ENCODE peak calls at places on chromosome 10, in five cellular contexts. One of them, this sample, is unnamed.

GRCh38 chr10:34046651-34047050 is 712.2 kb upstream of the NRP1 start:
- DNase-seq in RWPE2: no peak
- DNase-seq in cardiac fibroblast: no peak
- DNase-seq in PC-3: no peak
- DNase-seq in fibroblast of pulmonary artery: no peak
- DNase-seq in this sample: no peak

GRCh38 chr10:91683976-91684375 is 51.1 kb upstream of the PPP1R3C start:
- DNase-seq in PC-3: peak
- DNase-seq in RWPE2: no peak
- DNase-seq in fibroblast of pulmonary artery: peak
- DNase-seq in cardiac fibroblast: peak
- DNase-seq in this sample: no peak

GRCh38 chr10:105974803-105975456 is 1189.6 kb downstream of the SORCS1 start:
- DNase-seq in RWPE2: no peak
- DNase-seq in fibroblast of pulmonary artery: peak
- DNase-seq in cardiac fibroblast: peak
- DNase-seq in PC-3: peak
- DNase-seq in this sample: no peak

GRCh38 chr10:43861966-43862751 is 213.5 kb upstream of the ZNF32 start:
- DNase-seq in cardiac fibroblast: peak
- DNase-seq in fibroblast of pulmonary artery: peak
- DNase-seq in PC-3: peak
- DNase-seq in RWPE2: no peak
- DNase-seq in this sample: no peak

GRCh38 chr10:70475661-70476060 is 2.9 kb upstream of the PALD1 start:
- DNase-seq in cardiac fibroblast: no peak
- DNase-seq in RWPE2: no peak
- DNase-seq in PC-3: peak
- DNase-seq in fibroblast of pulmonary artery: no peak
- DNase-seq in this sample: no peak

GRCh38 chr10:18607979-18608378 is 43.4 kb downstream of the NSUN6 start:
- DNase-seq in cardiac fibroblast: no peak
- DNase-seq in fibroblast of pulmonary artery: no peak
- DNase-seq in PC-3: peak
- DNase-seq in RWPE2: no peak
- DNase-seq in this sample: no peak

GRCh38 chr10:125624800-125625199 is 58.2 kb downstream of the TEX36 start:
- DNase-seq in RWPE2: no peak
- DNase-seq in cardiac fibroblast: no peak
- DNase-seq in fibroblast of pulmonary artery: no peak
- DNase-seq in PC-3: no peak
- DNase-seq in this sample: no peak

GRCh38 chr10:71970331-71970730 is 6.1 kb downstream of the CHST3 start:
- DNase-seq in fibroblast of pulmonary artery: no peak
- DNase-seq in RWPE2: peak
- DNase-seq in cardiac fibroblast: no peak
- DNase-seq in PC-3: peak
- DNase-seq in this sample: no peak

GRCh38 chr10:98664329-98665042 is 217.8 kb upstream of the HPS1 start:
- DNase-seq in cardiac fibroblast: peak
- DNase-seq in fibroblast of pulmonary artery: peak
- DNase-seq in PC-3: peak
- DNase-seq in RWPE2: no peak
- DNase-seq in this sample: no peak

GRCh38 chr10:133093291-133093690 is 5.6 kb downstream of the ADGRA1 start:
- DNase-seq in RWPE2: no peak
- DNase-seq in cardiac fibroblast: no peak
- DNase-seq in fibroblast of pulmonary artery: no peak
- DNase-seq in PC-3: no peak
- DNase-seq in this sample: no peak

GRCh38 chr10:48447356-48448215 is 141.1 kb downstream of the MAPK8 start:
- DNase-seq in fibroblast of pulmonary artery: no peak
- DNase-seq in RWPE2: no peak
- DNase-seq in cardiac fibroblast: no peak
- DNase-seq in PC-3: no peak
- DNase-seq in this sample: peak

GRCh38 chr10:90032519-90032918 is 331.1 kb downstream of the KIF20B start:
- DNase-seq in fibroblast of pulmonary artery: no peak
- DNase-seq in RWPE2: no peak
- DNase-seq in cardiac fibroblast: peak
- DNase-seq in PC-3: peak
- DNase-seq in this sample: no peak
- TF ChIP-seq CTCF in fibroblast of pulmonary artery: no peak
- TF ChIP-seq CTCF in RWPE2: no peak
- TF ChIP-seq CTCF in cardiac fibroblast: no peak
- TF ChIP-seq CTCF in PC-3: no peak
- TF ChIP-seq CTCF in this sample: no peak

GRCh38 chr10:32190890-32191491 is 134.8 kb upstream of the KIF5B start:
- DNase-seq in RWPE2: no peak
- DNase-seq in fibroblast of pulmonary artery: peak
- DNase-seq in cardiac fibroblast: peak
- DNase-seq in PC-3: peak
- DNase-seq in this sample: no peak
- TF ChIP-seq CTCF in RWPE2: peak
- TF ChIP-seq CTCF in fibroblast of pulmonary artery: peak
- TF ChIP-seq CTCF in cardiac fibroblast: peak
- TF ChIP-seq CTCF in PC-3: peak
- TF ChIP-seq CTCF in this sample: peak

GRCh38 chr10:84895541-84895940 is 567.2 kb downstream of the CCSER2 start:
- DNase-seq in cardiac fibroblast: no peak
- DNase-seq in RWPE2: no peak
- DNase-seq in PC-3: no peak
- DNase-seq in fibroblast of pulmonary artery: no peak
- DNase-seq in this sample: no peak

DNA sequence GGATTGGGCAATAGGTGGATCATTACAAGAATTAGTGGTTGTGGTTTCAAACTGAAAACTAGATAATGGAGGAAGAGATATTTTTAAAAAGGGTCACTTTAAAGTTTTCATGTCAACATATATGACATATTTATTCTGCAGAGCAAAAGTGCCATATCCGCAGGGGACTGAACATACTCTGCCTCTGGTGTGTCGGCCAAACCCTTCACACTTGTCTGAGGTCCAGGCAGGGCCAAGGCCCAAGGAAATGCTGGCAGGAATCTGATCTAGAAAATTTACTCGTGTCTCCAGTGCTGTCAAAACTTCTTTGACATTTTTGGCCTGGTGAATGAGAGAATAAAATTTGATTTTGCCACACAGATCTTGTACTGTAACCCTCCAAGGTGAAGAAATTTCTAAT is 562.3 kb downstream of the CCSER2 start:
- DNase-seq in PC-3: no peak
- DNase-seq in RWPE2: no peak
- DNase-seq in cardiac fibroblast: no peak
- DNase-seq in fibroblast of pulmonary artery: no peak
- DNase-seq in this sample: no peak
- TF ChIP-seq CTCF in PC-3: no peak
- TF ChIP-seq CTCF in RWPE2: no peak
- TF ChIP-seq CTCF in cardiac fibroblast: no peak
- TF ChIP-seq CTCF in fibroblast of pulmonary artery: no peak
- TF ChIP-seq CTCF in this sample: no peak

GRCh38 chr10:77602231-77602912 is 35.2 kb downstream of the KCNMA1 start:
- DNase-seq in fibroblast of pulmonary artery: no peak
- DNase-seq in PC-3: peak
- DNase-seq in RWPE2: no peak
- DNase-seq in cardiac fibroblast: no peak
- DNase-seq in this sample: no peak
- TF ChIP-seq CTCF in fibroblast of pulmonary artery: no peak
- TF ChIP-seq CTCF in PC-3: peak
- TF ChIP-seq CTCF in RWPE2: no peak
- TF ChIP-seq CTCF in cardiac fibroblast: peak
- TF ChIP-seq CTCF in this sample: peak

GRCh38 chr10:95664543-95664942 is 8.0 kb upstream of the ALDH18A1 start:
- DNase-seq in RWPE2: no peak
- DNase-seq in fibroblast of pulmonary artery: no peak
- DNase-seq in PC-3: no peak
- DNase-seq in cardiac fibroblast: no peak
- DNase-seq in this sample: no peak

GRCh38 chr10:95661818-95662217 is 5.3 kb upstream of the ALDH18A1 start:
- DNase-seq in fibroblast of pulmonary artery: no peak
- DNase-seq in RWPE2: no peak
- DNase-seq in cardiac fibroblast: no peak
- DNase-seq in PC-3: no peak
- DNase-seq in this sample: no peak

GRCh38 chr10:95660283-95660682 is 3.8 kb upstream of the ALDH18A1 start:
- DNase-seq in PC-3: no peak
- DNase-seq in RWPE2: no peak
- DNase-seq in fibroblast of pulmonary artery: peak
- DNase-seq in cardiac fibroblast: peak
- DNase-seq in this sample: no peak

DNA sequence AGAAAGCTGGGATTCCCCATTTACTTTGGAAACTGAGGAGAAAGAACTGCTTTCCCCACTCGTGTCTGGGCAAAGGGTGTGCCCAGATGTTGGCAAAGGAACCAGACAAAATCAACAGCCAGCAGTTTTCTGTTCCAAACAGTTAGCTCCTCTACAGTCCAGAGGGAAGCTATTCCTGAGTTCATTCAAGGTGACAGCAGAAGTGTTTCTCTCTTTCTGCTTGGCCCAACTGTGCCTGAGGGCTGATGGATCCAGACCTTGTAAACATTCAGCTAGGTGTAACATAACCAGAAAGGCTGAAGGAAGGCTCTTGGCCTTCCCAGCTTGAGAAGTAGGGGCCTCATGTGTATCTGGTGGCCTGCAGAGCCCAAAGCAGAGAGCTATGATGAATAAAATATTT is 7.0 kb upstream of the ALDH18A1 start:
- DNase-seq in cardiac fibroblast: no peak
- DNase-seq in fibroblast of pulmonary artery: no peak
- DNase-seq in RWPE2: no peak
- DNase-seq in PC-3: no peak
- DNase-seq in this sample: no peak
- TF ChIP-seq CTCF in cardiac fibroblast: no peak
- TF ChIP-seq CTCF in fibroblast of pulmonary artery: no peak
- TF ChIP-seq CTCF in RWPE2: no peak
- TF ChIP-seq CTCF in PC-3: no peak
- TF ChIP-seq CTCF in this sample: no peak

DNA sequence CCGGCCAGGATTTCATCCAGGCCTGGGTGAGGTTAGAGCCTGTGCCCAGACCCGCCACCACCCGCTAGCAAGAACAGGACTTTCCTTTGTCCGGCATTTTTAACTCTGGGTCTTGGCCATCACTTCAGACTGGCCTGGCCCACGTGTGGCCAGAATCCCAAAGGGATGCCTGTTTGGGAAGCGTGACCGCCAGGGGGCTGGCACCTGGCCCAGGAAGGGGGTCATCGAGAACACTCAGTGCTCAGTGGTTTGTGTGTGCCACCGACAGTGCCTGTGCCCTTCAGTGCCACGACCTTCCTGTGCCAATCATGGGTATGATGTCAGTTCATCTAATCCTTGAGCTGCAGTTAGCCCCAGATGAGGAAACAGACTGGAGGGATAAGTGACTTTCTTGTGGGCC is 85.0 kb downstream of the ZMIZ1 start:
- DNase-seq in PC-3: no peak
- DNase-seq in RWPE2: no peak
- DNase-seq in fibroblast of pulmonary artery: no peak
- DNase-seq in cardiac fibroblast: no peak
- DNase-seq in this sample: no peak
- TF ChIP-seq CTCF in PC-3: no peak
- TF ChIP-seq CTCF in RWPE2: no peak
- TF ChIP-seq CTCF in fibroblast of pulmonary artery: no peak
- TF ChIP-seq CTCF in cardiac fibroblast: no peak
- TF ChIP-seq CTCF in this sample: no peak

DNA sequence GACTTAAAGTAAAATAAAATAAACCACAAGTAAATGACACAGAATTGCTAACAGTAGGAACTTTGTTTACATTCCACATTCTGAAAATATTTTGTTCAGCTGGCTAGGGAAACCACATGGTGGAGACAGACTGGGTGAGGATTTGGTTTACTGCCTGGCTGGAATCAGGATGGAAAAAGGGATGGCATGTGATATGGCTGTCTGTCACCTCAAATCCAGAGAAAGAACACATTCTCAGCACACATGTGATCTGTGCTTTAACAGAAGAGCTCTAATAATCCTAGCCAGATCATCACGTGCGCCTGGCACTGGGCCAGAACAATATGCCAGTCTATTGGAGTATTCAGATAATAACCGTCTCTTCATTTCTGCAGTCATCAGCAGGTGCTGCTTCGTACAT is 90.9 kb upstream of the PIP4K2A start:
- DNase-seq in PC-3: peak
- DNase-seq in fibroblast of pulmonary artery: peak
- DNase-seq in cardiac fibroblast: peak
- DNase-seq in RWPE2: no peak
- DNase-seq in this sample: no peak
- TF ChIP-seq CTCF in PC-3: peak
- TF ChIP-seq CTCF in fibroblast of pulmonary artery: no peak
- TF ChIP-seq CTCF in cardiac fibroblast: no peak
- TF ChIP-seq CTCF in RWPE2: no peak
- TF ChIP-seq CTCF in this sample: peak

DNA sequence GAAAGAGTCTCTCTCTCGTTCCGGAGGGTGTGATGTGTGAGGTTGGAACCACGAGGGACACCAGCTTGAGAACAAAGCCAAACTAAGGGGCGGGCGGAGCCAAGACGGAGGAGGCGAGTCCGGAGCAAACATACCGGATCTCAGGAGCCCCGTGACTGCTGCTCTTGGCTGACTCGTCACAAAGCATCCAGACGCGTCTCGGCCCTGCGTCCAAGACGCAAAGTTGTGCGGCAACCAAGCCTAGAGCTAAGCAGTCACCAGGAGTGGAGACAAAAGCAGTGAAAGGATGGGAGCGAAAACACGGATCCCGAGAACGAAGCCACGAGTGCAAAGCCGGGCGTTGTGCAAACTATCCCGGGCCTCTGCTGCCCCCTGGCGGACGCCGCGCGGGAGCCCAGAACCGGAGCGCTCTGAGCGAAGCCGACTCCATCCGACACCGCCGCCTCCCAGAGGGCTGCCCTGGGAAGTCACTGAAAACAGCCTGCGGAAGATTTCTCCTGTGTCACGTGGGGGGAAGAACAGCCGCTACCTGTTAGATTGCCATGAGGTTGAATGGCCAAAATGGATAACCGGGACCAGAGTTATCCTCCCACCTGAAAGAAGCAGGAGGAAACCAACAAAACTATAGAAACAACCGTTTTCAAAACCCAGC is 46.4 kb upstream of the TMEM72 start:
- DNase-seq in PC-3: peak
- DNase-seq in cardiac fibroblast: peak
- DNase-seq in RWPE2: peak
- DNase-seq in fibroblast of pulmonary artery: peak
- DNase-seq in this sample: no peak
- TF ChIP-seq CTCF in PC-3: peak
- TF ChIP-seq CTCF in cardiac fibroblast: peak
- TF ChIP-seq CTCF in RWPE2: peak
- TF ChIP-seq CTCF in fibroblast of pulmonary artery: peak
- TF ChIP-seq CTCF in this sample: peak

This sample was measured in chondrocyte.